ENCODE peak calls at places on chromosomes 5 and 9, in eight cellular contexts. E is endothelial cell; V is effector CD8-positive, alpha-beta T cell; Q is HT-29; K is heart left ventricle; G is glutamatergic neuron; M is bronchial epithelial cell; T is NCI-H1092. L is an unnamed sample.

GRCh38 chr5:33261305-33261704 is 179.5 kb upstream of the TARS1 start:
- DNase-seq in Q (no peak), M (peak; percentile 38), K (no peak), E (no peak), V (no peak), G (no peak), T (no peak), L (peak; percentile 55)

GRCh38 chr5:130795037-130795436 is 370.0 kb downstream of the HINT1 start:
- DNase-seq in K (no peak), V (no peak), T (no peak), G (no peak), Q (no peak), M (peak; percentile 89), E (no peak), L (no peak)

GRCh38 chr5:15914603-15915002 is 265.0 kb downstream of the MARCHF11 start:
- DNase-seq in T (no peak), E (no peak), M (no peak), Q (no peak), K (no peak), V (no peak), G (no peak), L (peak; percentile 59)

GRCh38 chr9:34204011-34204635 is 25.3 kb downstream of the UBAP1 start:
- DNase-seq in T (no peak), V (no peak), M (peak; percentile 69), K (no peak), G (no peak), Q (no peak), E (no peak), L (no peak)

GRCh38 chr5:129906177-129906887 is 2.1 kb downstream of the CHSY3 start:
- DNase-seq in G (peak; percentile 34), E (peak; percentile 10), Q (no peak), V (no peak), M (no peak), T (no peak), K (peak; percentile 18), L (no peak)

GRCh38 chr9:15999422-16000339 is 446.8 kb downstream of the CCDC171 start:
- DNase-seq in K (peak; percentile 22), Q (no peak), T (no peak), V (no peak), G (no peak), M (peak; percentile 86), E (no peak), L (peak; percentile 75)

GRCh38 chr9:95580812-95581761 is 64.3 kb upstream of the PTCH1 start:
- DNase-seq in K (no peak), E (no peak), M (no peak), G (no peak), V (no peak), Q (no peak), T (no peak), L (no peak)

GRCh38 chr5:127802477-127802865 is 99.3 kb downstream of the CCDC192 start:
- DNase-seq in K (no peak), T (no peak), M (no peak), G (no peak), E (no peak), Q (no peak), V (no peak), L (no peak)

GRCh38 chr9:237141-237857 is 22.6 kb downstream of the DOCK8 start:
- DNase-seq in K (no peak), G (no peak), M (no peak), T (no peak), E (no peak), V (no peak), Q (no peak), L (no peak)

GRCh38 chr5:62650197-62650596 is 71.6 kb downstream of the LRRC70 start:
- DNase-seq in M (no peak), T (no peak), V (no peak), G (no peak), Q (no peak), E (no peak), K (no peak), L (no peak)

GRCh38 chr5:16245956-16246355 is 66.4 kb upstream of the MARCHF11 start:
- DNase-seq in T (no peak), G (no peak), V (no peak), K (no peak), M (no peak), E (no peak), Q (no peak), L (no peak)

L was measured in SJSA1.